ENCODE peak calls at places on chromosomes 12 and 14, in seven cellular contexts. Z is neural progenitor cell, N is prostate gland, T is Panc1, M is coronary artery, Q is breast epithelium, X is stomach. U is an unnamed sample.

GRCh38 chr12:87074801-87075200 is 818.6 kb upstream of the MGAT4C start:
- DNase-seq in Z (no peak), N (no peak), T (no peak), M (no peak), Q (no peak), X (no peak), U (no peak)

GRCh38 chr14:68487805-68488590 is 304.9 kb downstream of the ZFP36L1 start:
- DNase-seq in Z (peak), N (no peak), T (no peak), M (no peak), Q (no peak), X (no peak), U (no peak)

GRCh38 chr12:6193853-6194815 is 6.1 kb upstream of the CD9 start:
- DNase-seq in Z (peak), N (no peak), T (no peak), M (no peak), Q (no peak), X (peak), U (peak)

GRCh38 chr12:127383281-127383680 is 883.7 kb upstream of the TMEM132C start:
- DNase-seq in Z (no peak), N (no peak), T (no peak), M (no peak), Q (no peak), X (no peak), U (no peak)

GRCh38 chr12:51874013-51874412 is 13.9 kb upstream of the ANKRD33 start:
- DNase-seq in Z (peak), N (no peak), T (no peak), M (no peak), Q (no peak), X (no peak), U (no peak)

GRCh38 chr14:98069712-98070133 is 1202.3 kb downstream of the BCL11B start:
- DNase-seq in Z (peak), N (peak), T (no peak), M (no peak), Q (no peak), X (no peak), U (no peak)

GRCh38 chr14:62694075-62694474 is 351.2 kb downstream of the KCNH5 start:
- DNase-seq in Z (no peak), N (no peak), T (no peak), M (no peak), Q (no peak), X (no peak), U (no peak)

GRCh38 chr14:77186911-77187648 is 5.5 kb downstream of the TMEM63C start:
- DNase-seq in Z (peak), N (no peak), T (no peak), M (no peak), Q (no peak), X (peak), U (no peak)

GRCh38 chr12:58416211-58416610 is 474.8 kb downstream of the ATP23 start:
- DNase-seq in Z (no peak), N (no peak), T (no peak), M (no peak), Q (no peak), X (no peak), U (no peak)

GRCh38 chr14:101184104-101184455 is 280.6 kb upstream of the RTL1 start:
- DNase-seq in Z (no peak), N (no peak), T (no peak), M (no peak), Q (no peak), X (peak), U (no peak)

GRCh38 chr12:45415393-45415817 is 199.5 kb downstream of the ANO6 start:
- DNase-seq in Z (no peak), N (no peak), T (peak), M (peak), Q (no peak), X (no peak), U (peak)

GRCh38 chr12:64256166-64256800 is 34.2 kb upstream of the KICS2 start:
- DNase-seq in Z (peak), N (peak), T (no peak), M (no peak), Q (no peak), X (no peak), U (no peak)

DNA sequence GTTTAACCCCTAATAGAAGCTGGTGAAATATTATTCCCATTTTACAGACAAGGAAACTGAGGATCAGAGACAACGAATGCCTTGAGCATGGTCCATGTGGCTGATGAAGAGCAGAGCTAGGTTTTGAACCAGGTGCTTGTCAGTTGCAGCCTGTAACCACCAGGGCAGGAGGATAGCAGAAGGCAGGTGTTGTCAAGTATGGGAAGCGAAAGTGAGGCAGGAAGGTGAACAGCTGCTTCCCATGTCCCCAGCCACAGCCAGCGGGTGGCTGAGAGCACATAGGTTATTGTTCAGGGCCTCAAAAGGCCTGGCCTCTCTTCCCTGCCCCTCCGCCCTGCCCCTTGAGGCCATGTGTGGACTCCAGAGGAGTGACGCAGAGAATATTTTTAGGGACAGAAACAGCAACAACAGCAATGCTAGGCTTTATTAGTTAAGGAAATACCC is 39.6 kb downstream of the IQSEC3 start:
- DNase-seq in Z (peak), N (no peak), T (no peak), M (no peak), Q (no peak), X (no peak), U (no peak)
- TF ChIP-seq CTCF in Z (peak), N (no peak), T (no peak), M (no peak), Q (peak), X (no peak), U (no peak)

DNA sequence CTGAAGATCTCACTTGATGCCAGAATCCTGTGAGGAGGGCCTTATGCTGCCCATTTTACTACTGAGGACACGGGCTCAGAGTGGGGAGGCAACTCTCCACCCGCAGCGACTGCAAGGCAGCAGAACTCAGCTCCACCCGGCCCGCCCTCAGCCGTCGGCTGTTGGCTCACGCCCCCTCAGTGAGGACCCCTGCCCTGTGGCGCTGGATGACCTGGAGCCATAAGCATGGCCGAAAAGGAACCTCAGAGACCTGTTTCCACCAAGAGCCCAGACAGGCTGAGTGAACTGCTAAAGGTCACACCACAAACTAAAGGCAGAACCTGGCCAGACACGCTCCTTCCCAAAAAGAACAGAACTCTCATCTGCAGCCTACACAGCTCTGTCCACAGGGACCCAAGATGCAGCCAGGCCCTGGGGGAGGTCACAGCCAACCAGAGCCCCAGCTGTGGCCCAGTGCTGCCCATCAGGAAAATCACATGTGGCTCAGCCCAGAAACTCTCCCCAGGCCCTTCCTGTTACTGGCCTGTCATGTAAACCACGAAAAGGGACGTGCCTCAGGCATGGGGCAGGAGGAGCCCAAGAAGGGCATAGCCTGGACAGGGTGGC is 32.8 kb downstream of the CCNK start:
- DNase-seq in Z (no peak), N (no peak), T (no peak), M (peak), Q (peak), X (peak), U (no peak)
- H3K27ac ChIP-seq in Z (no peak), N (no peak), T (no peak), M (no peak), Q (no peak), X (no peak), U (no peak)

GRCh38 chr12:76765598-76765997 is 1.7 kb downstream of the ZDHHC17 start:
- DNase-seq in Z (no peak), N (no peak), T (no peak), M (no peak), Q (no peak), X (no peak), U (no peak)
- H3K4me3 ChIP-seq in Z (peak), N (peak), T (peak), M (peak), Q (peak), X (peak), U (peak)

GRCh38 chr14:95712398-95712797 is 1.5 kb downstream of the TCL1A start:
- DNase-seq in Z (no peak), N (no peak), T (no peak), M (no peak), Q (no peak), X (no peak), U (no peak)

GRCh38 chr14:95710106-95710505 is 3.8 kb downstream of the TCL1A start:
- DNase-seq in Z (no peak), N (no peak), T (no peak), M (no peak), Q (no peak), X (no peak), U (no peak)

GRCh38 chr14:95711476-95712176 is 2.3 kb downstream of the TCL1A start:
- DNase-seq in Z (no peak), N (no peak), T (no peak), M (no peak), Q (no peak), X (no peak), U (no peak)

GRCh38 chr14:95713596-95714371 is at the start of gene TCL1A:
- DNase-seq in Z (no peak), N (no peak), T (no peak), M (no peak), Q (no peak), X (no peak), U (no peak)
- TF ChIP-seq CTCF in Z (no peak), N (no peak), T (no peak), M (no peak), Q (no peak), X (no peak), U (no peak)

DNA sequence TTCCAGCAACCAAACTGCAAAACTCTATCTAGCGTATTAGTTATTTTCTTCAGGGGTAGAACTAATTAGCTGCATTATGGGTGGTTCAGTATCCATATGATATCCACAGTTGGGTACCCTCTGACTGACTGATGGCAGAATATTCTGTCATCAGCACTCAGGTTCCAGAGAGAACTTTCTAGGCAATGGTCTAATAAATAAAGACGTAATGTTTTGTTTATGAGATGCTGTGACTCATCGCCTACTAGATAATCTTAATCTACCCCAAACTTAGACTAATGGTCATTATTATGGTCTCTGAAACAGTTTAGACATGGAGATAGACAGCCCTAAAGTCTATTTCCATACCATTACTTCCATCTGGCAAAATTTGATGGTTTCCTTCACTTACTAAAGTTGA is 220.1 kb downstream of the MED13L start:
- DNase-seq in Z (no peak), N (no peak), T (no peak), M (no peak), Q (no peak), X (no peak), U (no peak)
- H3K27ac ChIP-seq in Z (no peak), N (no peak), T (peak), M (no peak), Q (no peak), X (no peak), U (no peak)

U was measured in suprapubic skin.